ENCODE peak calls at places on chromosomes 1 and 21, in ten cellular contexts. C, S, B, O, W, K, Y, N, L and V are unnamed samples.
A peak's percentile ranks its signal among the peaks of the same experiment; 100 is the strongest.

GRCh38 chr1:73903092-73903491 is 294.9 kb downstream of the LRRIQ3 start:
- DNase-seq in N (no peak), L (no peak), S (no peak), K (no peak), O (no peak), Y (no peak), C (no peak), B (no peak), W (no peak), V (no peak)

GRCh38 chr1:93662481-93663190 is 19.0 kb downstream of the BCAR3 start:
- DNase-seq in L (no peak), S (no peak), W (no peak), K (no peak), C (no peak), B (no peak), N (no peak), O (no peak), Y (peak; percentile 53), V (no peak)

GRCh38 chr1:228392111-228392936 is 14.3 kb downstream of the TRIM11 start:
- DNase-seq in C (no peak), Y (no peak), B (no peak), N (peak; percentile 13), K (peak; percentile 25), S (no peak), W (no peak), L (no peak), O (no peak), V (no peak)

GRCh38 chr1:241608379-241609033 is 31.7 kb downstream of the CHML start:
- DNase-seq in S (no peak), N (no peak), K (no peak), L (no peak), O (no peak), Y (no peak), C (no peak), B (no peak), W (no peak), V (no peak)

GRCh38 chr1:17955302-17956285 is 152.0 kb upstream of the IGSF21 start:
- DNase-seq in K (peak; percentile 56), W (no peak), L (no peak), O (no peak), Y (no peak), N (no peak), C (no peak), S (no peak), B (no peak), V (no peak)

GRCh38 chr1:16402742-16403141 is 34.5 kb downstream of the SPATA21 start:
- DNase-seq in K (no peak), W (no peak), L (no peak), Y (no peak), N (no peak), O (no peak), S (no peak), B (no peak), C (no peak), V (no peak)

GRCh38 chr1:32703479-32704291 is 1.1 kb upstream of the SYNC start:
- DNase-seq in O (peak; percentile 58), L (no peak), K (peak; percentile 81), B (peak; percentile 53), S (peak; percentile 51), W (no peak), N (peak; percentile 60), Y (peak; percentile 77), C (no peak), V (peak; percentile 53)

GRCh38 chr1:91750398-91750996 is 135.5 kb downstream of the TGFBR3 start:
- DNase-seq in N (no peak), C (no peak), B (no peak), O (no peak), S (no peak), W (no peak), K (no peak), L (no peak), Y (no peak), V (peak; percentile 10)

GRCh38 chr1:54249798-54250497 is 50.0 kb downstream of the MRPL37 start:
- DNase-seq in Y (peak; percentile 66), B (no peak), O (peak; percentile 74), K (peak; percentile 58), W (no peak), N (no peak), L (no peak), S (peak; percentile 71), C (no peak), V (peak; percentile 51)

GRCh38 chr1:77513839-77514763 is 168.4 kb downstream of the ZZZ3 start:
- DNase-seq in Y (no peak), W (no peak), B (no peak), O (peak; percentile 63), L (peak; percentile 39), C (no peak), K (no peak), S (no peak), N (no peak), V (peak; percentile 87)

GRCh38 chr1:3529099-3529729 is 74.7 kb downstream of the ARHGEF16 start:
- DNase-seq in B (peak; percentile 52), Y (no peak), W (peak; percentile 95), O (no peak), S (no peak), L (peak; percentile 72), C (no peak), N (no peak), K (peak; percentile 89), V (no peak)

GRCh38 chr1:41021526-41022308 is at the start of gene SLFNL1:
- DNase-seq in O (peak; percentile 81), W (no peak), K (no peak), B (no peak), Y (no peak), C (no peak), S (no peak), N (no peak), L (peak; percentile 26), V (peak; percentile 76)

GRCh38 chr1:32470991-32471694 is 6.3 kb downstream of the ZBTB8B start:
- DNase-seq in L (peak; percentile 19), K (no peak), Y (no peak), B (no peak), N (no peak), S (no peak), C (no peak), W (no peak), O (peak; percentile 84), V (peak; percentile 69)

GRCh38 chr1:89149229-89149628 is 23.3 kb upstream of the GBP2 start:
- DNase-seq in C (no peak), O (peak; percentile 71), N (no peak), L (peak; percentile 64), Y (peak; percentile 58), S (no peak), K (no peak), W (peak; percentile 30), B (no peak), V (peak; percentile 52)

GRCh38 chr1:5349526-5349925 is 642.7 kb downstream of the NPHP4 start:
- DNase-seq in W (no peak), L (no peak), S (no peak), B (no peak), C (no peak), O (no peak), K (no peak), Y (no peak), N (no peak), V (no peak)

GRCh38 chr1:168763031-168763430 is 34.0 kb upstream of the DPT start:
- DNase-seq in S (no peak), K (no peak), B (no peak), C (no peak), N (no peak), O (no peak), W (no peak), L (no peak), Y (no peak), V (no peak)

DNA sequence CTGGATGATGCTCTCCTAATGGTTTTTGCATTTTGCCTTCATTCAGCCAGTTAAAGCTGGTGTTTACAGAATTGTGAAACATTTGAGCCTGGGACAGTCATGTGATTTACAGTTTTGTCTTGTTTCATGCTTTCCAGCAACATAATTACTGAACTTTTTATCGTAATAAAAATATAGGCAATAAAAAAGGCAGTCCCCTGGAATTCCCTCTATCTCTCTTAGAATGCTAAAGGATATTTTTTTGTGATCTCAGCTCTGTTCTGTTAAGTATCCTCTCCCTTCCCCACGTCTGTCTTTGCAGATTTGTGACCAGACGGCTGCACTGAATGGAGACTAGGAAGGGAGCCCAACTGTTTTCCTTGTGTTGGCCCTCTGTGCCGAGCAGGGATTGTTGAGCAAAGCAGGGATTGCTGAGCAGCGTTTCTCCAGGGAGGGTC is 70.3 kb upstream of the RGL1 start:
- DNase-seq in C (no peak), Y (peak; percentile 35), B (no peak), N (peak; percentile 35), L (peak; percentile 36), O (no peak), K (no peak), W (no peak), S (no peak), V (peak; percentile 36)
- H3K27ac ChIP-seq in C (peak overlapping the region; percentile 4), Y (peak overlapping the region; percentile 61), B (no peak overlapping the region), N (peak overlapping the region; percentile 38), L (peak overlapping the region; percentile 92), O (no peak overlapping the region), K (peak overlapping the region; percentile 3), W (no peak overlapping the region), S (no peak overlapping the region), V (no peak overlapping the region)

GRCh38 chr1:22673486-22674409 is 20.7 kb downstream of the C1QB start:
- DNase-seq in B (no peak), W (no peak), Y (peak; percentile 74), S (peak; percentile 49), N (no peak), K (no peak), C (no peak), O (peak; percentile 81), L (peak; percentile 74), V (peak; percentile 76)
- H3K27ac ChIP-seq in B (no peak overlapping the region), W (no peak overlapping the region), Y (no peak overlapping the region), S (no peak overlapping the region), N (no peak overlapping the region), K (no peak overlapping the region), C (no peak overlapping the region), O (peak overlapping the region; percentile 84), L (no peak overlapping the region), V (no peak overlapping the region)

DNA sequence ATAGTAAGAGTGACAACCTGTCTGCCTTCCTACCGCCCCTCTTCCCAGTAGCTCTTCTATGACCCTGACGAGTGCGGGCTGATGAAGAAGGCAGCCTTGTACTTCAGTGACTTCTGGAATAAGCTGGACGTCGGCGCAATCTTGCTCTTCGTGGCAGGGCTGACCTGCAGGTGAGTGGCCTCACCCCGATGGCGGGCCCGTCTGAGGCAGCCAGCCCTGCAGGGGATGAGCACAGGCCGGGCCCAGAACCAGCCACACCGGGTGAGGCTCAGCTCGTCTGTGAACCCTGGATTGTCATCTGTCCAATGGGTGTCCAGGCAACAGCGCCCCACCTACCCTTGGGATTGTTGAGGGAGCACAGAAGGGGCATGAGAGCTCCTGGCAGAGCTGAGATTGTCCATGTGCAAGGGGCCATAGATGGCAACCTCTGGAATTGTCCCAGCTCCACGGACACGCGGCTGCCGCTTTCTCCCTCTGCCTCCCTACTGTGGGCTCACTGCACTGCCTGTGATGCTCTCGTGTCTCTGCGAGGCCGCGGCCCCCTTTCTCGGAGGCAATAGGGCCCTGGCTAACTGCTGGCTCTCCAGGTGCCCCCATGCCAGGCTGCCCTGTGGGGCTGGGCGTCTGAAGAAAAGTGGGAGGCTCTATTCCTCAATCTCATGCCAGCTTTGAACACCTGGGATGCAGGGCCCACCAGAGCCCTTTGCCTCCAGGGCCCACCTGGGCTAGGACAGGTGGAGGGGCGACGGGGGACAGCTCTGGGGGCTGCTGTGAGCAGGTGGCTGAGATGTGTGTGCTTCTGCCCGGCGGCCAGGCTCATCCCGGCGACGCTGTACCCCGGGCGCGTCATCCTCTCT is 50.0 kb upstream of the LRRC3 start:
- DNase-seq in K (no peak), W (no peak), O (no peak), S (no peak), Y (no peak), L (no peak), C (no peak), B (no peak), N (no peak), V (no peak)
- H3K27ac ChIP-seq in K (no peak overlapping the region), W (no peak overlapping the region), O (no peak overlapping the region), S (no peak overlapping the region), Y (no peak overlapping the region), L (no peak overlapping the region), C (no peak overlapping the region), B (no peak overlapping the region), N (no peak overlapping the region), V (no peak overlapping the region)

GRCh38 chr1:161739865-161740566 is 9.6 kb upstream of the DUSP12 start:
- DNase-seq in W (no peak), L (no peak), K (no peak), B (no peak), Y (no peak), C (no peak), N (peak; percentile 57), O (no peak), S (no peak), V (no peak)
- H3K27ac ChIP-seq in W (peak overlapping the region; percentile 13), L (no peak overlapping the region), K (no peak overlapping the region), B (no peak overlapping the region), Y (no peak overlapping the region), C (peak overlapping the region; percentile 1), N (peak overlapping the region; percentile 70), O (no peak overlapping the region), S (no peak overlapping the region), V (no peak overlapping the region)